ENCODE peak calls at places on chromosome 5, in five cellular contexts. P is H7, U is T-helper 9 cell, D is testis, X is HEK293T. Z is an unnamed sample.

GRCh38 chr5:142904421-142904820 is 134.2 kb downstream of the ARHGAP26 start:
- DNase-seq in P (no peak), U (no peak), D (no peak), X (no peak), Z (no peak)

GRCh38 chr5:121805931-121806330 is 45.8 kb upstream of the FTMT start:
- DNase-seq in P (no peak), U (no peak), D (no peak), X (no peak), Z (no peak)

GRCh38 chr5:142295084-142295758 is 29.6 kb downstream of the SPRY4 start:
- DNase-seq in P (peak), U (no peak), D (no peak), X (no peak), Z (no peak)

GRCh38 chr5:107915413-107915812 is 244.7 kb upstream of the EFNA5 start:
- DNase-seq in P (no peak), U (no peak), D (no peak), X (no peak), Z (no peak)

GRCh38 chr5:36900279-36900678 is 23.7 kb downstream of the NIPBL start:
- DNase-seq in P (no peak), U (no peak), D (no peak), X (no peak), Z (no peak)

GRCh38 chr5:107270561-107270960 is 400.2 kb downstream of the EFNA5 start:
- DNase-seq in P (no peak), U (no peak), D (no peak), X (no peak), Z (no peak)

GRCh38 chr5:125093776-125094175 is 347.3 kb upstream of the ZNF608 start:
- DNase-seq in P (no peak), U (no peak), D (no peak), X (no peak), Z (no peak)

GRCh38 chr5:122112733-122113558 is 16.4 kb upstream of the ZNF474 start:
- DNase-seq in P (no peak), U (no peak), D (no peak), X (no peak), Z (no peak)

GRCh38 chr5:10746711-10747110 is 14.3 kb downstream of the DAP start:
- DNase-seq in P (no peak), U (no peak), D (no peak), X (no peak), Z (peak)

GRCh38 chr5:140342287-140342686 is 4.1 kb downstream of the HBEGF start:
- DNase-seq in P (no peak), U (no peak), D (no peak), X (no peak), Z (no peak)

GRCh38 chr5:66596791-66597757 is 881 bp downstream of the MAST4 start:
- DNase-seq in P (peak), U (no peak), D (peak), X (peak), Z (peak)

GRCh38 chr5:141508808-141509611 is 20.1 kb downstream of the PCDHGC5 start:
- DNase-seq in P (peak), U (no peak), D (no peak), X (no peak), Z (peak)

GRCh38 chr5:141513627-141514329 is 24.9 kb downstream of the PCDHGC5 start:
- DNase-seq in P (peak), U (peak), D (peak), X (no peak), Z (peak)

GRCh38 chr5:90134892-90135291 is 274.7 kb downstream of the CETN3 start:
- DNase-seq in P (no peak), U (no peak), D (peak), X (no peak), Z (peak)

GRCh38 chr5:168227973-168228615 is 63.4 kb upstream of the WWC1 start:
- DNase-seq in P (no peak), U (no peak), D (no peak), X (no peak), Z (no peak)

Z was measured in body of pancreas.